ENCODE peak calls at places on chromosomes 12 and 14, in five cellular contexts. T, D, J, Y and M are unnamed samples.

GRCh38 chr12:127943481-127944210 is 323.3 kb upstream of the TMEM132C start:
- DNase-seq in J (no peak), Y (no peak), T (peak; percentile 28), D (no peak), M (no peak)

GRCh38 chr12:54383041-54383609 is 1.4 kb downstream of the ZNF385A start:
- DNase-seq in D (no peak), Y (peak; percentile 55), T (no peak), J (peak; percentile 42), M (no peak)

GRCh38 chr12:108807476-108807875 is 49.9 kb downstream of the SSH1 start:
- DNase-seq in Y (no peak), D (no peak), T (no peak), J (no peak), M (no peak)

GRCh38 chr12:41151789-41152188 is 36.3 kb upstream of the PDZRN4 start:
- DNase-seq in J (no peak), Y (no peak), T (no peak), D (no peak), M (no peak)

GRCh38 chr12:72197790-72198189 is 74.4 kb upstream of the TRHDE start:
- DNase-seq in Y (no peak), T (no peak), D (no peak), J (no peak), M (no peak)

GRCh38 chr14:32400480-32400879 is 71.4 kb downstream of the AKAP6 start:
- DNase-seq in T (no peak), J (no peak), D (no peak), Y (no peak), M (no peak)

GRCh38 chr12:64212066-64212746 is 9.9 kb downstream of the KICS2 start:
- DNase-seq in Y (no peak), J (no peak), T (no peak), D (no peak), M (no peak)

GRCh38 chr12:109715310-109716091 is 1.9 kb downstream of the FAM222A start:
- DNase-seq in J (peak; percentile 78), Y (no peak), D (no peak), T (peak; percentile 51), M (no peak)

GRCh38 chr14:21902561-21903199 is 229.1 kb upstream of the OR4E1 start:
- DNase-seq in Y (no peak), D (peak; percentile 32), T (no peak), J (no peak), M (no peak)

GRCh38 chr12:29317556-29318363 is 63.2 kb downstream of the ERGIC2 start:
- DNase-seq in J (peak; percentile 39), T (peak; percentile 55), Y (no peak), D (peak; percentile 3), M (peak; percentile 68)

GRCh38 chr12:117188121-117188665 is 2.1 kb downstream of the FBXO21 start:
- DNase-seq in T (no peak), Y (no peak), J (peak; percentile 41), D (no peak), M (no peak)

GRCh38 chr12:39883411-39883810 is 222.5 kb downstream of the SLC2A13 start:
- DNase-seq in D (no peak), Y (no peak), J (no peak), T (no peak), M (no peak)

GRCh38 chr12:8661751-8662150 is 875 bp downstream of the MFAP5 start:
- DNase-seq in T (no peak), D (no peak), J (no peak), Y (no peak), M (no peak)

GRCh38 chr12:53659609-53660008 is 16.3 kb downstream of the ATP5MC2 start:
- DNase-seq in T (no peak), D (no peak), Y (no peak), J (no peak), M (no peak)

GRCh38 chr12:107014050-107014449 is 27.1 kb upstream of the MTERF2 start:
- DNase-seq in J (no peak), T (peak; percentile 34), Y (no peak), D (no peak), M (no peak)

GRCh38 chr12:14695685-14696084 is 714 bp downstream of the GUCY2C start:
- DNase-seq in J (no peak), Y (no peak), D (no peak), T (peak; percentile 27), M (no peak)

GRCh38 chr14:97640031-97640430 is 842.8 kb downstream of the VRK1 start:
- DNase-seq in J (no peak), Y (no peak), D (no peak), T (no peak), M (no peak)

GRCh38 chr14:64673748-64674147 is 30.5 kb upstream of the PLEKHG3 start:
- DNase-seq in J (no peak), T (no peak), Y (no peak), D (no peak), M (no peak)

GRCh38 chr14:53963491-53964227 is 7.0 kb upstream of the BMP4 start:
- DNase-seq in T (peak; percentile 31), D (no peak), J (peak; percentile 61), Y (no peak), M (no peak)

GRCh38 chr12:24378548-24379011 is 429.1 kb upstream of the SOX5 start:
- DNase-seq in J (no peak), Y (no peak), T (no peak), D (no peak), M (no peak)

GRCh38 chr12:25806271-25806670 is 152.2 kb upstream of the RASSF8 start:
- DNase-seq in T (no peak), J (no peak), D (no peak), Y (no peak), M (no peak)

GRCh38 chr12:120725659-120726509 is at the start of gene ACADS:
- DNase-seq in D (peak; percentile 84), T (peak; percentile 95), J (peak; percentile 94), Y (peak; percentile 96), M (peak; percentile 99)

GRCh38 chr12:108310489-108310888 is 28.6 kb downstream of the CMKLR1 start:
- DNase-seq in Y (peak; percentile 26), J (no peak), T (no peak), D (no peak), M (no peak)

GRCh38 chr12:124740691-124741137 is 123.0 kb downstream of the SCARB1 start:
- DNase-seq in J (peak; percentile 70), T (peak; percentile 50), D (no peak), Y (peak; percentile 60), M (peak; percentile 52)
- TF ChIP-seq CTCF in J (no peak), T (no peak), D (no peak), Y (peak; percentile 32), M (no peak)

DNA sequence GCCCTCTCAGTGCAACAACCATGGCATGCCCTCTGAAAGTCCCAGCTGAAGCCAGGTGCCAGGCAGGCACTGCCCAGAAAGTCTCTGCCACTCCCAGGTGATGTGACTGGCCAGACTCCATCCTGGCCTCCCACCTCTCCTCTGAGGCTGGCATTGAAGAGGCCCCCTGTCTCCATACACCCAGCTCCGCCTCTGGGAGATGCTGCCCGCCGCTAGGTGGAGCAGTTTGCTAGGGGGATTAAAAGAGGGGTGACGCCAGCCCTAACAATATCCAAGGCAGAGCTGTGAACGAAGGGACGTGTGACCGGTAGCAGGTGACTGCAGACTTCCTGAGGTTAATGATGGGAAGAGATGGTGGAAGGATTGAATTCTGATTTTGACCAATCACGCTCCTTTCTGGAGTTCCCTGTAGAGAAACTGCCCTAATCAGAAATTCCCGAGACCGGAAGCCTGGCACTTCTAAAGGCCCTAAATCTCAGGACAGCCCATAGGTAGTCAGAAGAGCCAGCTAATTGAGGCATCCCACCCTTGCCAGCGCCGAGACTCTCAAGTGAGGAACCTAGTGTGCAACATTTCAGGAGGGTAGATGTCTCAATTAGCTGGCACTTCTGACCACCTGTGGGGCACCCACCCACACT is 8.3 kb upstream of the PLEK2 start:
- DNase-seq in D (no peak), T (peak; percentile 51), Y (peak; percentile 70), J (no peak), M (no peak)
- TF ChIP-seq CTCF in D (peak; percentile 34), T (peak; percentile 66), Y (peak; percentile 45), J (no peak), M (peak; percentile 62)

DNA sequence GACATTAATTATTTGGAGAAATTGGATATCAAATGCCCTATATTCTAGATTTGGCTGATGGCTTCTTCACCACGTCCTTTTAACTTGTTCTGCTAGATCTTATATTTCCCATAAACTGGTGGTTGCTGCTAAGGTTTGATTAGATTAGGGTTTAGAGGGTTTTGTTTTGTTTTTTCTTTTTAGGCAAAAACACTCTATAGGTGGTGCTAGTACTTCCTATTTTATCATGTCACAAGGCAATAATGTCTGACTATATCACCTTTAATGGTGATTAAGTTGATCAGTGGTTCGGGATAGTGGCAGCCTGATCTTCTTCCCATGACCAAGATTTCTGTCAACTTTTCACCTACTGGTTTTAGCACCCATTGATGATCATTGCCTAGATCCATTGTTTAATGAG is 455.1 kb downstream of the RAD51B start:
- DNase-seq in T (no peak), D (no peak), Y (no peak), J (no peak), M (no peak)
- TF ChIP-seq CTCF in T (no peak), D (no peak), Y (no peak), J (no peak), M (no peak)

DNA sequence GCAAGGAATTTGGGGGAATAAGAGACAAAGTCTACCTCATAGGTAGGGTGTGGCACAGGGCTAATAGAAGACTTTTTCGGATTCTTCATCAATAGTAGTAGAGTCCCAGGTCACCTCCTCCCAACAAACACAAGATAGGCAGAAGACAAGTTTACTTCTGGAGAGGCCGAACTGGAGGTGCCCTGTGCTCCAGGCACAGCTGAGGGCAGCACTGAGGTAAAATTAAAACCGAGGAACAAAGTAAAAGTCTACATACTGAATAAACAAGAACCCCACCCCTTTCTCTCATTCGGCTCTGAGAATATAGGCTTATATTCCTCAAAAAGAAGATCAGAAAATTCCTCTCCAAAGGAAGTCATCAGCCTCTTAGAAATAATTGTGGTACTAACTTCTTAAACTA is 161.6 kb downstream of the SEC23A start:
- DNase-seq in T (no peak), Y (no peak), J (no peak), D (no peak), M (no peak)
- TF ChIP-seq CTCF in T (no peak), Y (no peak), J (no peak), D (no peak), M (no peak)

GRCh38 chr14:95157195-95157986 is at the start of gene DICER1:
- DNase-seq in T (peak; percentile 98), J (peak; percentile 98), Y (peak; percentile 99), D (peak; percentile 99), M (peak; percentile 99)

GRCh38 chr14:95155044-95155443 is 2.3 kb downstream of the DICER1 start:
- DNase-seq in T (no peak), Y (no peak), J (no peak), D (no peak), M (no peak)

GRCh38 chr14:95156153-95156764 is 1.1 kb downstream of the DICER1 start:
- DNase-seq in D (no peak), T (no peak), Y (no peak), J (peak; percentile 28), M (no peak)

GRCh38 chr14:95156765-95157194 is 549 bp downstream of the DICER1 start:
- DNase-seq in J (peak; percentile 53), T (peak; percentile 36), Y (peak; percentile 72), D (peak; percentile 9), M (peak; percentile 37)

DNA sequence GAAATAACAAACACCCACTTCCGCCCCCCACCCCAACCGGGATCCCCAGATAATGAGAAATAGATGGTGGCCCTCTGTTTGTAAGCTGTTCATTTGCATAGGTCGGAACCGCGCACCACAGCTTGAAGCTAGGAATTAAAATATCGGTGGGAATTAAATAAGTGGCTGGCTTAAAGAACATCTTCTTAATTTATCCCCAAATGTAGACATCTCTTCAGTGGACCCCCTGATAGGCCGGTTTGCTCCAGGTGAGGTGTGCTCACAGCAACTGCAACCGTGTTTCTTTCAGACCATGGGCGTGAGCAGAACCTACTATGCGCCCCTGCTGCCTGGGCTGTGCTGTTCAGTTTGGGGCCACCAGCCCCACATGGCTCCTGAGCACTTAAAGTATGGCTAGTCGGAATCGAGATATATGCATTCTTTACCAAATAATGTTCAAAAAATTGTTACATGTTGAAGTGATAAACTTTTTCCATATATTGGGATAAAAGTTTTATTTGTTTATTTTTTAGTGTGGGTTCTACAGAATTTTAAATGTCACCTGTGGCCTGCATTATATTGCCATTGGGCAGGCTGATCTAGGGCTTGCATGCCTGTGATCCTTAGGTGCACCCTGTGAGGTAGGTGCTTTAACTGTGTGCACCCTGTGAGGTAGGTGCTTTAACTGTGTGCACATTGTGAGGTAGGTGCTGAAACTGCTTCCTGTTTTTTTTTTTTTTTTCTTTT is 821 bp upstream of the DICER1 start:
- DNase-seq in T (no peak), J (no peak), D (no peak), Y (peak; percentile 56), M (peak; percentile 46)
- TF ChIP-seq CTCF in T (peak; percentile 10), J (no peak), D (no peak), Y (no peak), M (no peak)